ENCODE peak calls at places on chromosomes 12 and 14, in nine cellular contexts. I, J, G, D, C, P, S, A and L are unnamed samples.

GRCh38 chr12:75721231-75721641 is 209.8 kb upstream of the KRR1 start:
- DNase-seq in P (no peak), D (no peak), I (no peak), S (peak), J (no peak), G (no peak), C (no peak), A (no peak), L (no peak)

GRCh38 chr14:59483360-59483759 is 848 bp downstream of the L3HYPDH start:
- DNase-seq in S (peak), J (no peak), I (peak), A (no peak), G (no peak), C (no peak), P (peak), D (no peak), L (peak)

GRCh38 chr12:28164644-28165313 is 25.5 kb upstream of the CCDC91 start:
- DNase-seq in G (no peak), A (no peak), J (no peak), S (no peak), C (no peak), I (no peak), P (no peak), D (peak), L (peak)

GRCh38 chr14:25537846-25538455 is 488.0 kb upstream of the STXBP6 start:
- DNase-seq in C (peak), A (no peak), D (peak), P (no peak), G (peak), I (peak), J (peak), S (no peak), L (no peak)

GRCh38 chr14:68286667-68287066 is 467.1 kb downstream of the RAD51B start:
- DNase-seq in P (no peak), C (no peak), I (no peak), G (no peak), S (no peak), J (no peak), D (no peak), A (no peak), L (peak)

GRCh38 chr12:6554990-6555691 is 701 bp downstream of the IFFO1 start:
- DNase-seq in P (no peak), I (peak), S (no peak), A (no peak), J (no peak), D (no peak), C (no peak), G (peak), L (no peak)

GRCh38 chr14:104246401-104247335 is 108.3 kb downstream of the KIF26A start:
- DNase-seq in A (peak), D (no peak), P (no peak), J (no peak), I (no peak), S (no peak), G (no peak), C (peak), L (no peak)

GRCh38 chr14:77989441-77989891 is 180.7 kb upstream of the NRXN3 start:
- DNase-seq in A (peak), C (no peak), D (no peak), P (no peak), J (no peak), S (no peak), G (no peak), I (peak), L (no peak)

GRCh38 chr12:712172-712863 is 40.1 kb upstream of the WNK1 start:
- DNase-seq in G (no peak), J (no peak), S (peak), C (no peak), D (no peak), A (no peak), P (no peak), I (no peak), L (no peak)

GRCh38 chr14:105028251-105028927 is 7.5 kb upstream of the CDCA4 start:
- DNase-seq in C (no peak), J (no peak), G (no peak), S (no peak), A (no peak), I (no peak), P (no peak), D (no peak), L (no peak)

GRCh38 chr14:71405676-71406075 is 498.4 kb downstream of the PCNX1 start:
- DNase-seq in C (no peak), P (no peak), I (no peak), J (no peak), D (no peak), A (no peak), G (no peak), S (no peak), L (no peak)

GRCh38 chr14:95722525-95723190 is 8.7 kb upstream of the TCL1A start:
- DNase-seq in J (no peak), A (no peak), D (no peak), I (no peak), S (no peak), P (no peak), G (no peak), C (peak), L (peak)

GRCh38 chr14:69687963-69688649 is 76.7 kb downstream of the SUSD6 start:
- DNase-seq in S (no peak), G (peak), D (no peak), P (no peak), I (no peak), C (no peak), A (no peak), J (no peak), L (no peak)

GRCh38 chr14:22836301-22837058 is at the start of gene MMP14:
- DNase-seq in S (peak), G (peak), A (peak), C (peak), J (no peak), D (peak), I (peak), P (peak), L (no peak)

GRCh38 chr12:33370318-33370717 is 69.3 kb downstream of the SYT10 start:
- DNase-seq in D (no peak), I (no peak), J (no peak), P (no peak), S (no peak), A (no peak), G (no peak), C (no peak), L (no peak)

GRCh38 chr12:14256139-14256538 is 109.3 kb upstream of the ATF7IP start:
- DNase-seq in D (no peak), I (no peak), G (no peak), P (peak), C (no peak), J (no peak), A (no peak), S (peak), L (no peak)

GRCh38 chr14:58280954-58281787 is 17.2 kb upstream of the ARID4A start:
- DNase-seq in I (no peak), D (peak), P (peak), A (no peak), G (peak), C (no peak), J (no peak), S (peak), L (peak)

GRCh38 chr12:116958402-116959197 is 47.9 kb downstream of the FBXW8 start:
- DNase-seq in J (no peak), G (no peak), I (no peak), C (no peak), P (no peak), S (peak), A (no peak), D (no peak), L (no peak)

GRCh38 chr12:75944097-75944904 is 87.3 kb downstream of the PHLDA1 start:
- DNase-seq in C (no peak), S (peak), G (no peak), A (no peak), P (peak), I (no peak), D (no peak), J (no peak), L (peak)

GRCh38 chr12:64203036-64203435 is 19.1 kb downstream of the KICS2 start:
- DNase-seq in J (no peak), I (no peak), G (no peak), D (no peak), P (no peak), C (no peak), S (no peak), A (no peak), L (no peak)

GRCh38 chr12:112184056-112184887 is 58.9 kb downstream of the TRAFD1 start:
- DNase-seq in P (no peak), J (no peak), I (no peak), G (no peak), S (no peak), D (no peak), C (no peak), A (no peak), L (no peak)

GRCh38 chr12:112891093-112892024 is 15.4 kb upstream of the OAS1 start:
- DNase-seq in C (no peak), J (no peak), P (peak), A (no peak), G (peak), S (no peak), I (no peak), D (no peak), L (no peak)

GRCh38 chr14:92362781-92363235 is 39.8 kb downstream of the SLC24A4 start:
- DNase-seq in I (no peak), S (no peak), J (no peak), D (peak), C (no peak), P (peak), A (no peak), G (no peak), L (peak)
- TF ChIP-seq CTCF in I (no peak), S (no peak), J (no peak), D (no peak), C (no peak), P (no peak), A (no peak), G (no peak), L (peak)

GRCh38 chr14:82999802-83000201 is 1466.1 kb upstream of the SEL1L start:
- DNase-seq in D (no peak), S (peak), I (no peak), P (no peak), C (no peak), J (no peak), A (no peak), G (no peak), L (no peak)
- TF ChIP-seq CTCF in D (no peak), S (peak), I (no peak), P (no peak), C (no peak), J (peak), A (peak), G (no peak), L (peak)

GRCh38 chr12:54628186-54628846 is 6.4 kb downstream of the LACRT start:
- DNase-seq in I (no peak), C (no peak), P (no peak), D (no peak), G (no peak), J (no peak), S (no peak), A (peak), L (no peak)

GRCh38 chr12:54627304-54627703 is 7.4 kb downstream of the LACRT start:
- DNase-seq in I (no peak), P (no peak), J (no peak), D (no peak), A (peak), S (no peak), C (no peak), G (no peak), L (no peak)

GRCh38 chr12:54616933-54617535 is 17.7 kb downstream of the LACRT start:
- DNase-seq in J (no peak), S (no peak), A (peak), P (no peak), D (no peak), G (no peak), C (no peak), I (no peak), L (no peak)

GRCh38 chr12:54624316-54625279 is 10.1 kb downstream of the LACRT start:
- DNase-seq in P (peak), A (no peak), C (no peak), D (no peak), G (no peak), S (no peak), J (no peak), I (no peak), L (no peak)

GRCh38 chr12:54622463-54623183 is 12.1 kb downstream of the LACRT start:
- DNase-seq in J (no peak), C (no peak), P (peak), D (no peak), I (no peak), G (no peak), S (peak), A (no peak), L (no peak)
- TF ChIP-seq CTCF in J (peak), C (no peak), P (peak), D (no peak), I (peak), G (peak), S (no peak), A (peak), L (peak)

GRCh38 chr12:130043685-130044421 is 118.4 kb upstream of the FZD10 start:
- DNase-seq in C (no peak), D (no peak), I (no peak), G (no peak), J (no peak), A (no peak), S (no peak), P (no peak), L (no peak)

GRCh38 chr12:130044991-130045621 is 117.2 kb upstream of the FZD10 start:
- DNase-seq in A (no peak), D (no peak), P (no peak), S (no peak), G (no peak), C (peak), I (peak), J (no peak), L (no peak)

DNA sequence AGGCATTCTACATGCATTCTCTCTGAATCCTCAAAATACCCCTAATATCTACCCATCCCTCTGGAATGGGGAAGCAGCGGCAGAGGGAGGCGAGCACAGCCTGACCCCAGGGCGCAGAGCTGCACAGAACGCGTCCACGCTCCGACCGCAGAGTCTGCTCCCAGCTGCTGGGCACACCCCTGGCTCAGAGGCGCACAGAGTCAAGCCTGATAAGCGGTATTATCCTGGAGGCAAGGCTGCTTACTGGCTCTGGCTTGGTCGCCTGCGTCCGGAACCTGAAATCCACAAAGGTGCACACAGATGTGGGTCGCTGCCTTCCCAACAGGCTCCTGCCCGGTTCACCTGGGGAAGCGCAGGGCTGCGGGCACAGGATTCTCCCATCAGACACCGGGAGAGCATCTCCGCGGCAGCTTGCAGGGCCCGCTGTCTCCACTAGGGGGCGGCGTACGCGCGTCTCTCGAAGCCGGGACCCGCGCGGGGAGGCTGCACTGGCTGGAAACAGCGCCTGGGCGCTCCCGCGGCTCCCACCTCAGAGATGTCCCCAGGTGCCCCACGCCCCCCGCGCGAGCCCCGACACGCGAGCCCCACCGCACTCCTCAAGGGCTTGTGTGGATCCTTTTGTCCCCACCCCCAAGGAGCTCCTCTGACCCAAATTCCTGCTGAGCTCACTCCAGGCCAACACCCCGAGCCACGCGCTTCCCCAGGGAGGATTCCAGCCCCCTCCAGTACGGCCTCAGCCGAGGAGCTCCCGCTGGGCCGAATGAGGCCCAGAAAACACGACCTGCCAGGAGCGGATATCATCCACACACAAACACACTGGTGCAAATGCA is 120.1 kb upstream of the FZD10 start:
- DNase-seq in G (peak), I (peak), P (no peak), J (peak), A (no peak), C (peak), S (no peak), D (peak), L (no peak)
- TF ChIP-seq CTCF in G (no peak), I (peak), P (no peak), J (peak), A (peak), C (peak), S (no peak), D (peak), L (peak)

DNA sequence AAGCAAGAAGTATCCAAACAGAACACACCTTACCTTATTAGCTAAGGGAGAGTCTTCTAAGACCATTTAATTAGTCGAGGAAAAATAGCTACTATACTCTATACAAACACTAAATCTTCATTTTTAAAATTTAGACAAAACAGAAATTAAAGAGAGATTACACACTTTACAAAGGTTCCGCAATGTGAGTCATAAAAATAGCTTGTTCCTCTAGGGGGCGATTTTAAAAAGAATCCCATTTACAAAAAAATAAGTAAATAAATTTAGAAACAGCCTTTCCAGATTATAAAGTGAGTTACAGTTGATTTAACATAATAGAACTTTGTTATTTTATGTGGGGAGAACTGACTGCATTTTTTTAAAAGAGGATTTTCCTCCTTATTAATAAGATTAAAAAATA is 201.6 kb downstream of the PAX9 start:
- DNase-seq in A (no peak), S (no peak), J (no peak), I (no peak), C (no peak), P (no peak), G (no peak), D (no peak), L (no peak)
- TF ChIP-seq CTCF in A (peak), S (no peak), J (no peak), I (peak), C (no peak), P (no peak), G (no peak), D (no peak), L (peak)

GRCh38 chr14:55136868-55137785 is 8.1 kb downstream of the LGALS3 start:
- DNase-seq in I (no peak), G (peak), D (peak), C (no peak), J (no peak), P (peak), A (no peak), S (peak), L (no peak)

GRCh38 chr14:55131782-55132181 is 2.7 kb downstream of the LGALS3 start:
- DNase-seq in A (no peak), C (no peak), P (no peak), J (no peak), D (peak), G (no peak), S (no peak), I (no peak), L (no peak)

GRCh38 chr14:55130194-55130550 is 1.1 kb downstream of the LGALS3 start:
- DNase-seq in P (no peak), I (no peak), G (no peak), C (no peak), J (no peak), S (peak), D (no peak), A (no peak), L (no peak)

GRCh38 chr14:55136241-55136640 is 7.2 kb downstream of the LGALS3 start:
- DNase-seq in G (no peak), J (no peak), D (no peak), A (no peak), I (no peak), S (peak), C (no peak), P (peak), L (no peak)

GRCh38 chr14:55133416-55133815 is 4.4 kb downstream of the LGALS3 start:
- DNase-seq in I (no peak), S (peak), G (peak), D (no peak), A (no peak), C (no peak), J (no peak), P (peak), L (no peak)
- TF ChIP-seq CTCF in I (no peak), S (peak), G (peak), D (peak), A (peak), C (no peak), J (peak), P (peak), L (peak)

GRCh38 chr14:33186656-33187055 is 248.0 kb downstream of the NPAS3 start:
- DNase-seq in P (no peak), J (no peak), G (no peak), D (no peak), S (no peak), I (no peak), C (no peak), A (no peak), L (no peak)

GRCh38 chr14:33188880-33189279 is 250.2 kb downstream of the NPAS3 start:
- DNase-seq in D (no peak), A (no peak), S (no peak), C (no peak), P (no peak), J (no peak), I (no peak), G (no peak), L (no peak)

GRCh38 chr14:33184587-33184986 is 245.9 kb downstream of the NPAS3 start:
- DNase-seq in J (no peak), S (peak), P (peak), C (no peak), A (no peak), G (peak), D (no peak), I (no peak), L (no peak)
- TF ChIP-seq CTCF in J (peak), S (no peak), P (peak), C (no peak), A (peak), G (peak), D (peak), I (no peak), L (peak)

DNA sequence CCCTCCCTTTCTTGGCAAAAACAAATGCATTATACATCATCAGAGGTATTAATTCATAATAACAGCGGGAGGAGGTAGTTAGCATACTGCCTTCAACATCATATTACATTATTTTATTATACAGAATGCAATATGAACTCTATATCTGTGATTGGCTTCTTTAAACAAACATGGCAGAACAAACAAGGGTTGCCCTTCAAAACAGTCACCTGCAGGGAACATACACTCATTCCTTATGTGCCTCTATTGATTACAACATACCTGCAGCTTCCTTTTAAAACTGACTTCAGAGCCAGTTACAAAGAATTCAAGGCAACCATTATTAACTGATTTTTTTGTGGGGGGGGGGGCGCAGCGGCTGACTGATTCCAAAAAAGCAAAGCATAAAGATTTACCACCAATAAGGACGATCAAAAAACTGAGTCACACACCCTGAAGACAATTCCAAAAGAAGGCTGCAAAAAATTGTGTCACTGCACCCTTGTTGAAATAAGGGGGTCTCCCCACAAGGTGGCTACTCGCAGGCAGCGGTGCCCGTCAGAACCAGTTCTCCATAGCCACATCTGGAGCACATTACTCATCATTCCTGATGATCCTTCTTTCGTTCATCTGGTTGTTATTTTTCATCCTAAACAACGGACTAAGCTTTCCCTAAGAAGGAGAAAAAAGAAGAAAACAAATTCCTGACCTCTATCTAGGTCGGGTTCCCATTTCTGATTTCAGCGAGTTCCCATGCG is 51.8 kb downstream of the SMUG1 start:
- DNase-seq in S (no peak), I (no peak), A (no peak), P (no peak), D (no peak), J (no peak), G (peak), C (no peak), L (no peak)
- TF ChIP-seq CTCF in S (no peak), I (peak), A (no peak), P (no peak), D (no peak), J (no peak), G (no peak), C (peak), L (no peak)